ENCODE peak calls at places on chromosomes 7 and 10, in five cellular contexts. S, E, H, C and P are unnamed samples.

GRCh38 chr10:109956454-109957091 is 33.3 kb upstream of the XPNPEP1 start:
- DNase-seq in H (no peak), C (peak), S (no peak), E (no peak), P (peak)

GRCh38 chr7:87110778-87111177 is 41.5 kb upstream of the DMTF1 start:
- DNase-seq in H (no peak), S (no peak), C (peak), E (no peak), P (no peak)

GRCh38 chr10:88118769-88119559 is 255.5 kb downstream of the PTEN start:
- DNase-seq in H (no peak), C (no peak), E (no peak), S (no peak), P (no peak)

GRCh38 chr7:133197972-133198544 is 54.8 kb upstream of the EXOC4 start:
- DNase-seq in C (no peak), S (no peak), H (no peak), E (no peak), P (no peak)

GRCh38 chr7:46811529-46811928 is 770.4 kb downstream of the TNS3 start:
- DNase-seq in E (no peak), C (peak), H (no peak), S (no peak), P (no peak)

GRCh38 chr7:8176370-8177081 is 85.4 kb downstream of the ICA1 start:
- DNase-seq in E (peak), H (no peak), C (no peak), S (peak), P (peak)

GRCh38 chr10:118373786-118374185 is 31.7 kb upstream of the FAM204A start:
- DNase-seq in H (no peak), E (no peak), C (peak), S (no peak), P (no peak)

GRCh38 chr10:128843972-128844371 is 623.1 kb upstream of the MGMT start:
- DNase-seq in S (no peak), H (no peak), C (no peak), E (no peak), P (no peak)

GRCh38 chr10:92239600-92240288 is 51.1 kb downstream of the CPEB3 start:
- DNase-seq in C (peak), H (peak), S (no peak), E (peak), P (peak)

GRCh38 chr7:16803881-16804673 is 722 bp downstream of the AGR2 start:
- DNase-seq in E (no peak), S (no peak), H (no peak), C (no peak), P (no peak)

GRCh38 chr7:33494473-33494872 is 365.1 kb downstream of the BBS9 start:
- DNase-seq in C (peak), E (no peak), S (no peak), H (no peak), P (no peak)

GRCh38 chr7:142795339-142795863 is 24.6 kb downstream of the PRSS2 start:
- DNase-seq in S (no peak), C (no peak), H (no peak), E (peak), P (no peak)

GRCh38 chr10:126397640-126398382 is 9.5 kb upstream of the ADAM12 start:
- DNase-seq in C (peak), S (no peak), E (no peak), H (peak), P (no peak)

GRCh38 chr10:61411651-61412050 is 41.5 kb downstream of the TMEM26 start:
- DNase-seq in S (no peak), C (no peak), H (no peak), E (no peak), P (no peak)

GRCh38 chr10:99339077-99339476 is 9.9 kb downstream of the CNNM1 start:
- DNase-seq in S (no peak), E (no peak), C (peak), H (no peak), P (no peak)

GRCh38 chr10:43355749-43356371 is 15.6 kb upstream of the FXYD4 start:
- DNase-seq in C (peak), H (no peak), E (no peak), S (no peak), P (peak)

GRCh38 chr10:71638087-71638576 is 81.4 kb downstream of the C10orf105 start:
- DNase-seq in E (no peak), H (no peak), C (no peak), S (peak), P (peak)

GRCh38 chr10:30155401-30155800 is 96.0 kb upstream of the JCAD start:
- DNase-seq in S (no peak), C (peak), H (no peak), E (no peak), P (no peak)

GRCh38 chr7:156379242-156380070 is 261.1 kb upstream of the RNF32 start:
- DNase-seq in S (no peak), H (no peak), C (no peak), E (no peak), P (no peak)

GRCh38 chr10:25206693-25207414 is 32.1 kb downstream of the GPR158 start:
- DNase-seq in S (no peak), H (no peak), E (no peak), C (no peak), P (no peak)

GRCh38 chr10:97099868-97100267 is 85.9 kb downstream of the SLIT1 start:
- DNase-seq in E (no peak), C (no peak), S (no peak), H (no peak), P (no peak)

GRCh38 chr10:23037561-23037960 is 57.8 kb upstream of the MSRB2 start:
- DNase-seq in E (no peak), C (no peak), S (no peak), H (peak), P (no peak)

GRCh38 chr7:123502216-123502615 is 32.2 kb downstream of the IQUB start:
- DNase-seq in E (no peak), C (no peak), S (no peak), H (no peak), P (no peak)

GRCh38 chr7:29435167-29435566 is 128.5 kb upstream of the PRR15 start:
- DNase-seq in E (no peak), S (no peak), C (no peak), H (no peak), P (no peak)

GRCh38 chr10:109676703-109677102 is 246.6 kb downstream of the XPNPEP1 start:
- DNase-seq in H (no peak), S (no peak), C (no peak), E (no peak), P (no peak)

GRCh38 chr10:114492351-114493037 is 88.2 kb upstream of the AFAP1L2 start:
- DNase-seq in C (no peak), E (peak), S (no peak), H (no peak), P (no peak)